ENCODE peak calls at places on chromosome 21, in nine cellular contexts. F, Y, U, R, C, H, E, O and L are unnamed samples.

GRCh38 chr21:33021150-33021549 is 4.6 kb upstream of the OLIG2 start:
- DNase-seq in F (no peak), Y (no peak), U (no peak), R (no peak), C (no peak), H (no peak), E (no peak), O (no peak), L (peak)

GRCh38 chr21:33029512-33029921 is 3.8 kb downstream of the OLIG2 start:
- DNase-seq in F (no peak), Y (no peak), U (no peak), R (no peak), C (no peak), H (no peak), E (no peak), O (no peak), L (peak)

GRCh38 chr21:43827015-43827611 is 37.7 kb downstream of the RRP1 start:
- DNase-seq in F (peak), Y (no peak), U (peak), R (no peak), C (no peak), H (no peak), E (peak), O (no peak), L (peak)

GRCh38 chr21:34535886-34536285 is 23.9 kb upstream of the KCNE1 start:
- DNase-seq in F (no peak), Y (no peak), U (no peak), R (no peak), C (no peak), H (no peak), E (no peak), O (no peak), L (no peak)

GRCh38 chr21:20661221-20661620 is 337.0 kb upstream of the NCAM2 start:
- DNase-seq in F (no peak), Y (no peak), U (no peak), R (no peak), C (no peak), H (no peak), E (no peak), O (no peak), L (peak)

GRCh38 chr21:32687946-32688345 is 39.9 kb downstream of the SYNJ1 start:
- DNase-seq in F (no peak), Y (no peak), U (no peak), R (no peak), C (no peak), H (no peak), E (no peak), O (no peak), L (peak)

GRCh38 chr21:42830456-42831455 is 48.6 kb downstream of the WDR4 start:
- DNase-seq in F (no peak), Y (no peak), U (no peak), R (no peak), C (no peak), H (no peak), E (no peak), O (peak), L (no peak)

GRCh38 chr21:31552826-31553225 is 106.7 kb upstream of the SOD1 start:
- DNase-seq in F (no peak), Y (no peak), U (no peak), R (no peak), C (no peak), H (no peak), E (no peak), O (peak), L (no peak)

GRCh38 chr21:25396135-25396711 is 211.1 kb downstream of the MRPL39 start:
- DNase-seq in F (no peak), Y (no peak), U (no peak), R (no peak), C (no peak), H (no peak), E (no peak), O (no peak), L (no peak)

GRCh38 chr21:41768371-41769042 is 1.7 kb upstream of the RIPK4 start:
- DNase-seq in F (peak), Y (no peak), U (peak), R (no peak), C (no peak), H (no peak), E (peak), O (peak), L (peak)

GRCh38 chr21:31180256-31181088 is 142.2 kb upstream of the KRTAP19-8 start:
- DNase-seq in F (peak), Y (peak), U (peak), R (no peak), C (no peak), H (no peak), E (peak), O (no peak), L (peak)

GRCh38 chr21:44529503-44530125 is 10.4 kb downstream of the KRTAP10-1 start:
- DNase-seq in F (no peak), Y (no peak), U (no peak), R (peak), C (peak), H (no peak), E (no peak), O (peak), L (no peak)

GRCh38 chr21:18114735-18115134 is 129.9 kb upstream of the CHODL start:
- DNase-seq in F (no peak), Y (no peak), U (no peak), R (no peak), C (no peak), H (no peak), E (peak), O (no peak), L (no peak)

GRCh38 chr21:42514883-42515228 is 1.2 kb downstream of the SLC37A1 start:
- DNase-seq in F (no peak), Y (no peak), U (no peak), R (no peak), C (no peak), H (no peak), E (no peak), O (no peak), L (peak)

GRCh38 chr21:43806017-43806710 is 16.8 kb downstream of the RRP1 start:
- DNase-seq in F (no peak), Y (no peak), U (no peak), R (no peak), C (no peak), H (no peak), E (no peak), O (no peak), L (peak)

GRCh38 chr21:29749223-29749622 is 190.6 kb downstream of the GRIK1 start:
- DNase-seq in F (no peak), Y (no peak), U (no peak), R (no peak), C (no peak), H (no peak), E (no peak), O (no peak), L (no peak)

GRCh38 chr21:41641821-41642368 is 125.0 kb downstream of the RIPK4 start:
- DNase-seq in F (peak), Y (peak), U (peak), R (peak), C (peak), H (no peak), E (peak), O (peak), L (no peak)

GRCh38 chr21:16239659-16240265 is 510.0 kb downstream of the USP25 start:
- DNase-seq in F (no peak), Y (no peak), U (no peak), R (no peak), C (no peak), H (no peak), E (peak), O (no peak), L (no peak)

GRCh38 chr21:20301395-20301794 is 696.8 kb upstream of the NCAM2 start:
- DNase-seq in F (no peak), Y (no peak), U (no peak), R (no peak), C (no peak), H (no peak), E (no peak), O (no peak), L (no peak)

GRCh38 chr21:44903689-44904088 is 17.0 kb downstream of the ITGB2 start:
- DNase-seq in F (no peak), Y (no peak), U (no peak), R (no peak), C (no peak), H (no peak), E (no peak), O (no peak), L (no peak)

GRCh38 chr21:26719750-26720149 is 125.5 kb downstream of the ADAMTS1 start:
- DNase-seq in F (no peak), Y (no peak), U (no peak), R (no peak), C (no peak), H (no peak), E (no peak), O (no peak), L (no peak)

GRCh38 chr21:41583274-41583790 is 75.4 kb upstream of the TMPRSS2 start:
- DNase-seq in F (no peak), Y (peak), U (no peak), R (no peak), C (no peak), H (no peak), E (no peak), O (peak), L (peak)

GRCh38 chr21:31894441-31894840 is 21.6 kb downstream of the HUNK start:
- DNase-seq in F (no peak), Y (no peak), U (no peak), R (no peak), C (no peak), H (no peak), E (no peak), O (no peak), L (no peak)

GRCh38 chr21:33976082-33976979 is 60.7 kb upstream of the ATP5PO start:
- DNase-seq in F (peak), Y (peak), U (peak), R (peak), C (no peak), H (peak), E (peak), O (no peak), L (peak)

GRCh38 chr21:44750675-44751025 is 39.3 kb upstream of the TSPEAR start:
- DNase-seq in F (no peak), Y (no peak), U (no peak), R (no peak), C (no peak), H (no peak), E (no peak), O (no peak), L (peak)

GRCh38 chr21:43370888-43371570 is 55.9 kb downstream of the SIK1 start:
- DNase-seq in F (no peak), Y (no peak), U (no peak), R (no peak), C (no peak), H (no peak), E (no peak), O (no peak), L (no peak)

GRCh38 chr21:42236014-42236413 is 17.1 kb downstream of the ABCG1 start:
- DNase-seq in F (no peak), Y (no peak), U (no peak), R (no peak), C (no peak), H (no peak), E (no peak), O (no peak), L (no peak)

GRCh38 chr21:41776778-41777177 is 9.9 kb upstream of the RIPK4 start:
- DNase-seq in F (no peak), Y (no peak), U (no peak), R (no peak), C (no peak), H (no peak), E (no peak), O (no peak), L (no peak)

GRCh38 chr21:25329227-25329626 is 278.1 kb downstream of the MRPL39 start:
- DNase-seq in F (peak), Y (no peak), U (peak), R (no peak), C (no peak), H (no peak), E (no peak), O (no peak), L (no peak)

GRCh38 chr21:43817157-43818086 is 28.0 kb downstream of the RRP1 start:
- DNase-seq in F (no peak), Y (no peak), U (no peak), R (no peak), C (no peak), H (no peak), E (no peak), O (no peak), L (peak)

GRCh38 chr21:42309753-42310213 is 5.4 kb downstream of the TFF3 start:
- DNase-seq in F (peak), Y (peak), U (peak), R (no peak), C (no peak), H (peak), E (peak), O (peak), L (peak)

GRCh38 chr21:38498057-38498833 is at the start of gene ERG:
- DNase-seq in F (no peak), Y (no peak), U (no peak), R (no peak), C (no peak), H (no peak), E (no peak), O (no peak), L (no peak)
- H3K4me3 ChIP-seq in F (no peak), Y (no peak), U (no peak), R (peak), C (peak), H (no peak), E (no peak), O (peak), L (no peak)

GRCh38 chr21:45972716-45973474 is 8.7 kb upstream of the COL6A1 start:
- DNase-seq in F (peak), Y (no peak), U (peak), R (peak), C (peak), H (no peak), E (peak), O (peak), L (peak)
- H3K4me3 ChIP-seq in F (peak), Y (peak), U (peak), R (peak), C (peak), H (peak), E (peak), O (peak), L (peak)

GRCh38 chr21:15172963-15173362 is 108.2 kb upstream of the NRIP1 start:
- DNase-seq in F (no peak), Y (no peak), U (no peak), R (no peak), C (no peak), H (no peak), E (no peak), O (no peak), L (no peak)

GRCh38 chr21:15164678-15165303 is 100.0 kb upstream of the NRIP1 start:
- DNase-seq in F (peak), Y (no peak), U (peak), R (no peak), C (no peak), H (no peak), E (peak), O (no peak), L (no peak)

GRCh38 chr21:15171546-15171945 is 106.7 kb upstream of the NRIP1 start:
- DNase-seq in F (no peak), Y (no peak), U (no peak), R (no peak), C (no peak), H (no peak), E (no peak), O (no peak), L (no peak)

GRCh38 chr21:15174923-15175322 is 110.1 kb upstream of the NRIP1 start:
- DNase-seq in F (no peak), Y (no peak), U (no peak), R (no peak), C (no peak), H (no peak), E (no peak), O (no peak), L (no peak)

GRCh38 chr21:15170614-15171013 is 105.8 kb upstream of the NRIP1 start:
- DNase-seq in F (no peak), Y (no peak), U (no peak), R (no peak), C (no peak), H (no peak), E (no peak), O (no peak), L (no peak)
- H3K4me3 ChIP-seq in F (no peak), Y (no peak), U (no peak), R (no peak), C (no peak), H (no peak), E (no peak), O (no peak), L (no peak)

DNA sequence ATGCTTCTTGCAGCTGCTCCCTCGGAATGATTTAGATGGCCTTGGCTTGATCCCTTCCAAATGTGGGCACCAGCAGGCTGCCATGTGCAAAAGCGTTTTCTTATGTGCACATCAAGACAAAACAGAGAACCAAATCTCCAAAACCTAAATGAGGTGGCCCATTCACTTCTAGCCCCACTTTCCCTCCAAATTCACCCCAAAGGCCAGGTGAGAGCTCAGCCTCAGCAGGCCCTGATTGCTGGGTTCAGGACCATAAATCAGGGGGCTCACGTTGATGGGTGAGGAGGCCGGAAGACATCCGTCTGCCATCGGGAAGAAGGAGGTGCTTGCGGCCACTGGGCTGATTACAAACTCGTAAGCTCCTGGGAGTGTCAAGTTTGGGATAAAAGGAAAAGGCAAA is 86.7 kb upstream of the CLDN14 start:
- DNase-seq in F (no peak), Y (no peak), U (no peak), R (no peak), C (no peak), H (no peak), E (no peak), O (no peak), L (no peak)
- H3K4me3 ChIP-seq in F (no peak), Y (no peak), U (no peak), R (no peak), C (no peak), H (no peak), E (no peak), O (no peak), L (no peak)

DNA sequence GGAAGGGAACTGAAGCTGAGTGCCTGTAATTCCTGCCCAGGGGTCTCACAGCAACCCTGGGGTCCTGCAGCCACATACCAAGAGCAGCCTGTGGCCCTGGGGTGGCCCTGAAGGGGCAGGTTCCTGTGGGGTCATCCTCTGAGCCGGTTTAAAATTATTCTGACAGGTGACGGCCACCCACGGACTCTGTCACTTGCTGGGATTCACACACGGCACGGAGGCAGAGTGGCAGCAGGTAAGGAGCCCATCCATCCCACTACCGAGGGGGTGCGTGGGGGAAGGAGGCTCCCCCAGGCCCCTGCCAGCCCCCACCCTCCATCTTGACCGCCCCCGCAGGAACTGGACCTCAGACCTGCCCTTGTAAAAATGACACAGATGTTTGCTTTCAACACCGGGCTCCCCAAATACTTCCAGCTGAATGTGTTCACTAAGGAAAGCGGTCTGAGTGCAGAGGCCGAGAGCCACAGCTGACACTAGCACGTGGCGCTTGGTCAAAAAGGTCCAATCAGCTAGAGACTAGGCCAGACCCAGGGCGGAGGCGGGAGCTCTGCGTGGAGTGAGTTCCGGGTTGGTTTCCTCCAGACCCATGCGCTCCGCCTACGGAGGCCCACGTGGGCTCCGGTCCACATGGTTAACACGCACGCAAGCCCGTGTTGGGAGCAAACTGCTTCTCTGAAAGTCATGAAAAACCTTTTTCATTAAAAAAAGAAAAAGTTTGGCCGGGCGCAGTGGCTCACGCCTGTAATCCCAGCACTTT is 10.0 kb downstream of the YBEY start:
- DNase-seq in F (peak), Y (no peak), U (peak), R (peak), C (peak), H (no peak), E (no peak), O (peak), L (peak)
- H3K4me3 ChIP-seq in F (no peak), Y (no peak), U (no peak), R (no peak), C (peak), H (no peak), E (peak), O (peak), L (no peak)

GRCh38 chr21:28687571-28687970 is 305.1 kb downstream of the LTN1 start:
- DNase-seq in F (peak), Y (no peak), U (no peak), R (no peak), C (no peak), H (no peak), E (no peak), O (no peak), L (no peak)
- H3K4me3 ChIP-seq in F (no peak), Y (no peak), U (no peak), R (no peak), C (no peak), H (no peak), E (no peak), O (no peak), L (no peak)